ENCODE peak calls at places on chromosomes 12 and 14, in eight cellular contexts. Z is trophoblast cell, H is heart left ventricle, Y is astrocyte, A is K562, K is ovary, N is thoracic aorta, F is body of pancreas. M is an unnamed sample. For H3K4me1 and H3K9me3, the result is how much of the 10 kb centered on the place peaks cover.

GRCh38 chr14:66476964-66477363 is 9.2 kb upstream of the CCDC196 start:
- DNase-seq in Z (no peak), H (no peak), Y (peak), A (peak), K (no peak), N (no peak), F (no peak), M (no peak)

GRCh38 chr12:11553871-11554533 is 95.5 kb upstream of the ETV6 start:
- DNase-seq in Z (peak), H (peak), Y (peak), A (peak), K (no peak), N (no peak), F (peak), M (no peak)

GRCh38 chr12:103877934-103878510 is 37.0 kb upstream of the NT5DC3 start:
- DNase-seq in Z (peak), H (peak), Y (peak), A (peak), K (no peak), N (peak), F (peak), M (no peak)

GRCh38 chr12:5166976-5167375 is 123.3 kb downstream of the KCNA5 start:
- DNase-seq in Z (no peak), H (no peak), Y (peak), A (no peak), K (no peak), N (no peak), F (no peak), M (no peak)

GRCh38 chr14:74478996-74479635 is 14.0 kb downstream of the NPC2 start:
- DNase-seq in Z (no peak), H (no peak), Y (no peak), A (peak), K (no peak), N (no peak), F (no peak), M (no peak)

GRCh38 chr12:91746976-91747375 is 398.7 kb downstream of the BTG1 start:
- DNase-seq in Z (no peak), H (no peak), Y (no peak), A (no peak), K (no peak), N (no peak), F (no peak), M (no peak)

GRCh38 chr12:25702553-25702952 is 149.5 kb upstream of the LMNTD1 start:
- DNase-seq in Z (no peak), H (no peak), Y (no peak), A (no peak), K (no peak), N (no peak), F (no peak), M (no peak)

GRCh38 chr12:50988051-50988450 is 35.7 kb downstream of the HIGD1C start:
- DNase-seq in Z (no peak), H (no peak), Y (peak), A (no peak), K (no peak), N (no peak), F (no peak), M (no peak)

GRCh38 chr14:80291099-80291498 is 79.8 kb upstream of the DIO2 start:
- DNase-seq in Z (no peak), H (no peak), Y (peak), A (no peak), K (no peak), N (no peak), F (no peak), M (no peak)

GRCh38 chr14:104791425-104791824 is 4.1 kb downstream of the AKT1 start:
- DNase-seq in Z (no peak), H (no peak), Y (no peak), A (no peak), K (no peak), N (no peak), F (no peak), M (no peak)

DNA sequence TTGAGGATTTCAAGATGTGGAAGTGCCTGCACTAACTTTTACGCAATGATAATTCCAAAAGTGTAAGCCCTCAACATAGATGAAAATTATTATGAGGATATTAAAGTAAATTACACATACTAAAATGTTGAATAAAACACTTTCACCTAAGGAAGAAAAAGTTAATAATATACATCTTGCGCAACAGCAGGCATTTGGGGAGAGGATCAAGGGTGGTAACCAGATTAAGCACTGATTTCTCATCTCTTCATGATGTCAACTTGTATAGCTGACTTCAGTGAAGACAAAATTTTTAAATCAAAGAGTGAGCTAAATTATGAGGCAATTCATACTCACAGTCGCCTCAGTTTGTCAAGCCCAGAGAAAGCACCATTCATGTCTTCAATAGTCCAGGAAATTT is 33.8 kb downstream of the LRIG3 start:
- DNase-seq in Z (no peak), H (no peak), Y (no peak), A (no peak), K (no peak), N (no peak), F (no peak), M (no peak)
- H3K4me3 ChIP-seq in Z (no peak), H (no peak), Y (no peak), A (no peak), K (no peak), N (no peak), F (no peak), M (no peak)

GRCh38 chr14:68808696-68809095 is 15.8 kb upstream of the ZFP36L1 start:
- DNase-seq in Z (no peak), H (no peak), Y (no peak), A (no peak), K (no peak), N (no peak), F (no peak), M (no peak)
- H3K4me1 ChIP-seq in Z (under half), H (half or more), Y (under half), A (under half), K (under half), N (under half), F (half or more), M (under half)

GRCh38 chr14:25836647-25837046 is 761.2 kb downstream of the NOVA1 start:
- DNase-seq in Z (no peak), H (no peak), Y (no peak), A (no peak), K (no peak), N (no peak), F (no peak), M (no peak)

GRCh38 chr14:25833341-25834121 is 764.3 kb downstream of the NOVA1 start:
- DNase-seq in Z (no peak), H (no peak), Y (peak), A (peak), K (peak), N (no peak), F (peak), M (no peak)

GRCh38 chr14:25841226-25841625 is 756.6 kb downstream of the NOVA1 start:
- DNase-seq in Z (no peak), H (no peak), Y (no peak), A (no peak), K (no peak), N (no peak), F (no peak), M (no peak)

GRCh38 chr14:25837431-25837950 is 760.3 kb downstream of the NOVA1 start:
- DNase-seq in Z (no peak), H (no peak), Y (peak), A (no peak), K (no peak), N (no peak), F (no peak), M (no peak)
- H3K9me3 ChIP-seq in Z (under half), H (under half), Y (under half), A (under half), K (under half), N (under half), F (under half), M (under half)

DNA sequence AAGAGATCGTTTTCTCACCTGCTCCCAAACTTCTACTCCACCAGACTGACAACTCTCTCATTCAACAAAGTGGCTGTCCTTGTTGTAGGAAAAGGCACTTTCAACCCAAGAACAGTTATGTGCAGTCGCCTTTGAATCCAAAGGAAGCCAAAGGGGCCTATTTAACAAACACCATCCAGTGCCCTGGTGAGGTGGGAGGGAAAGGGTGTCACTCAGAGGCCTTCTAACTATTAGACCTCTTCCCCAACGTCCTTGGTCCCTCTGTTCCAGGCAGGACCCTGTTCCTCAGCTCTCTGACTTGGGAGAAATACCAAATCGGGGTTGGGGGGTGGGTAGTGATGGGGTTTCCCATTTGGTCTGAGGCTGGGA is 3.2 kb downstream of the SIX4 start:
- DNase-seq in Z (no peak), H (no peak), Y (no peak), A (no peak), K (no peak), N (no peak), F (no peak), M (no peak)
- H3K4me3 ChIP-seq in Z (peak), H (no peak), Y (peak), A (no peak), K (peak), N (peak), F (no peak), M (peak)

DNA sequence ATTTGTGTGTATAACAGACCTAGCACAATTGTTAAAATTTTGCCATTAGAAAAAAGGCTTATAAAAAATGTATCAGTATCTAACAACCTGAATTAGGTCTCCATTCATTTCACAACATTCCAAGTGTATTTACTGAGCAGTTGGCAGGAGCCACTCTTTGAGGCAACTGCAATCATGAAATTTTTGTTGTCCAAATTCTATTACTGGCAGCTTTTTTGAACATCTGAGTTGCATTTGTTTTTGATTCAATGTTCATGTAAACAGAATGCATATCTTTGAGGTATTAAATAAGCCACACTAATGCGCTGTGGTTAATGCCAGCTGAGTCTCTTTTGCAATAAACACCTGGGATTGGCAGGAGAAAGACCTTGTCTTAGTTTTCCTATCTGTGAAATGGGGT is 8.7 kb downstream of the KITLG start:
- DNase-seq in Z (no peak), H (no peak), Y (no peak), A (no peak), K (no peak), N (no peak), F (no peak), M (no peak)
- H3K4me1 ChIP-seq in Z (under half), H (half or more), Y (under half), A (under half), K (under half), N (under half), F (under half), M (half or more)

GRCh38 chr12:70154087-70154486 is 89.1 kb upstream of the CNOT2 start:
- DNase-seq in Z (no peak), H (no peak), Y (no peak), A (no peak), K (no peak), N (no peak), F (no peak), M (no peak)
- H3K9me3 ChIP-seq in Z (under half), H (half or more), Y (under half), A (under half), K (under half), N (under half), F (under half), M (half or more)

GRCh38 chr12:54018608-54018984 is 9.6 kb upstream of the HOXC6 start:
- DNase-seq in Z (no peak), H (no peak), Y (no peak), A (peak), K (peak), N (no peak), F (no peak), M (no peak)

GRCh38 chr12:54017027-54017788 is 8.4 kb downstream of the HOXC8 start:
- DNase-seq in Z (no peak), H (no peak), Y (no peak), A (peak), K (no peak), N (no peak), F (no peak), M (no peak)

GRCh38 chr12:54019111-54019811 is 9.0 kb upstream of the HOXC6 start:
- DNase-seq in Z (no peak), H (no peak), Y (no peak), A (no peak), K (peak), N (no peak), F (no peak), M (no peak)

GRCh38 chr12:54016478-54016964 is 7.7 kb downstream of the HOXC8 start:
- DNase-seq in Z (no peak), H (no peak), Y (no peak), A (no peak), K (no peak), N (no peak), F (no peak), M (no peak)

DNA sequence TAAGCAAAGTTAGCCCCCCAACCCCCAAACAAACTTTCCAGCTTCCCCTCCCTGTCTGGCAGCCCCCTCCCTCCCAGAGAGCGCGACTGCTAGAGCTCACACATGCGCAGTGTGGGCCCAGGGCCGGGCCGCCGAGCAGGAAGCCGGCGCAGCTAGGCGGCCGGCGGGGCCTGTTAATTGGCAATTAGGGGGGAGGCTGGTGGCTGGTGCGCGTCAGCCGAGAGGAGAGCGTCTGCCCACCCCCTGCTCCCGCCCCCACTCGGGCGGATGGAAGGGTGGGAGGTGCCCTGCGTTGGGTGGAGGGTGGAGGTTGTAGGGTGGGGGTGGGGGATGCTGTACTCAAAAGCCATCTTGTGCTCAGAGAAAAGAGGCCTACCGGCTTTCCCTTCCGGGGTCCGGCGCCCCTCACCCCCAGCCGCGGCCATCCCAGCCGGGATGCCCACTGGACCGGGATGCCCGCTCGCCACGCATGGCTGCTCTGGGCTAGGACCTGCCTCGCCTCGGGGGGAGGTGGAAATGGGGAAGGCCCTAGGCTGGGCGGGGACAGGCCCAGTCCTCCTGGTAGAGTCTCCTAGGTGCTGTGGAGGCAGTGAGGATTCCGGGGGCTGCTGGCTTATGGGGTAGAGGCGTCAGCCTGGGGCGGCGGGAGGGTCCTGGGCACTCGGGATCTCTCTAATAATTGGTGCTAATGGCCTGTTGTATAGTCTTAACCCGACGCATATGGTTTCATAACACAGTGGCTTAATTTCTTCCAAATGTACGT is 9.2 kb downstream of the HOXC8 start:
- DNase-seq in Z (peak), H (peak), Y (no peak), A (peak), K (peak), N (peak), F (peak), M (peak)
- H3K4me3 ChIP-seq in Z (peak), H (peak), Y (peak), A (peak), K (peak), N (peak), F (peak), M (peak)

DNA sequence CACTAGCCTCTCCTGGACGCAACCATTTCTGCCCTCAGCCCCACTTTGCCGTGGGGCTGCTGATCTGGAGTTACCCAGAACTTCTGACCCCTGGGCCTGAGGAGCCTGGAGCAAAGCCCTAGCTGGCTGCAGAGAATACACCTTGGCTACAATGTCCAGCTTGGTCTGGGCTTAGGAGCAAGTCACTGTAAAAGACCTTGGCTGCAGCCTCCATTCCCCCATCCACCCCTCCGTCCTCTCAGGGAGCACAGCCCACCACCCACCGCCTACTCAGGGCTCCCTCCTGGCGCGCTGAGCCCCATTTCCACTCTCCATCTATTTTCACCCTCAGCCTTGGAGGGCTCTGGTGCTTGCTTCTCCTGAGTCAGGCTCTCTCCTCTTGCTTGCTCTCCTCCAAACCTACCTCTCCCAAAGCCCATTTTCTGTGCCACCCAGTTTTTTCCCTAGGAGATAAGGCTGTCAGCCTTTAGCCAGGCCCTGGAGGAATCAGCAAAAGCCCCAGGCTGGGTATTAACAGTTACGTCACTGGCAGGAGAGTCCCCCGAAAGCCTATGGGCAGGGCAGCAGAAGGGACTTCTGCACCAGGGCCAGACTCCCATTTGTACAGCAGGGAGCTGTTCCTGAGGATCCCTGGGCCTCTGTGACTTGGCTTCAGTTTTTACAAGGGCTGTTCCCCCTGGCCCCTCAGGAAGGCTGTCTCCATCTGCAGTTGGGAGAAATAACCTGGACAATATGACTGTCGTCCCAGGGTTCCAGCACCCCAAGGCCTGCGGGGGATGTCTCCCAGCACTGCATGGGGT is 42.7 kb downstream of the ERH start:
- DNase-seq in Z (no peak), H (no peak), Y (no peak), A (no peak), K (no peak), N (no peak), F (no peak), M (no peak)
- H3K4me1 ChIP-seq in Z (under half), H (under half), Y (under half), A (under half), K (under half), N (under half), F (under half), M (under half)

GRCh38 chr12:133233993-133234564 is 1.6 kb downstream of the ANHX start:
- DNase-seq in Z (no peak), H (no peak), Y (no peak), A (no peak), K (no peak), N (no peak), F (no peak), M (no peak)

GRCh38 chr12:133236556-133236955 is 879 bp upstream of the ANHX start:
- DNase-seq in Z (no peak), H (no peak), Y (no peak), A (no peak), K (no peak), N (no peak), F (no peak), M (no peak)

GRCh38 chr12:133236144-133236543 is 467 bp upstream of the ANHX start:
- DNase-seq in Z (no peak), H (no peak), Y (no peak), A (no peak), K (no peak), N (no peak), F (no peak), M (no peak)

GRCh38 chr12:133234971-133235370 is 706 bp downstream of the ANHX start:
- DNase-seq in Z (no peak), H (no peak), Y (no peak), A (no peak), K (no peak), N (no peak), F (no peak), M (no peak)

GRCh38 chr12:133235401-133236112 is at the start of gene ANHX:
- DNase-seq in Z (no peak), H (no peak), Y (no peak), A (no peak), K (no peak), N (no peak), F (no peak), M (no peak)
- H3K9me3 ChIP-seq in Z (half or more), H (under half), Y (under half), A (under half), K (under half), N (under half), F (under half), M (under half)

GRCh38 chr12:125208942-125209341 is 143.7 kb downstream of the AACS start:
- DNase-seq in Z (no peak), H (no peak), Y (no peak), A (no peak), K (no peak), N (no peak), F (no peak), M (no peak)
- H3K4me3 ChIP-seq in Z (no peak), H (no peak), Y (no peak), A (no peak), K (no peak), N (no peak), F (no peak), M (no peak)